ENCODE peak calls at places on chromosomes 4 and X, in four cellular contexts. G is A172, F is A549, E is kidney epithelial cell. Q is an unnamed sample.

GRCh38 chr4:53748328-53748772 is 157.1 kb upstream of the LNX1 start:
- DNase-seq in E (no peak), G (no peak), F (no peak), Q (no peak)

GRCh38 chrX:16733013-16733412 is 13.6 kb downstream of the SYAP1 start:
- DNase-seq in E (no peak), F (no peak), G (no peak), Q (no peak)

GRCh38 chr4:118981171-118981838 is 92.7 kb downstream of the SYNPO2 start:
- DNase-seq in F (no peak), E (no peak), G (no peak), Q (no peak)

GRCh38 chr4:82213485-82214162 is 160.2 kb downstream of the HNRNPD start:
- DNase-seq in E (no peak), F (no peak), G (no peak), Q (peak; percentile 6)

GRCh38 chrX:19541196-19541595 is 25.9 kb upstream of the MAP3K15 start:
- DNase-seq in G (no peak), E (no peak), F (no peak), Q (no peak)

GRCh38 chr4:185304944-185305690 is 90.6 kb downstream of the LRP2BP start:
- DNase-seq in F (no peak), E (no peak), G (peak; percentile 55), Q (peak; percentile 57)

GRCh38 chr4:90852232-90852631 is 725.0 kb downstream of the CCSER1 start:
- DNase-seq in G (no peak), E (no peak), F (no peak), Q (no peak)

GRCh38 chrX:9745417-9746115 is 20.1 kb downstream of the GPR143 start:
- DNase-seq in F (no peak), E (no peak), G (peak; percentile 93), Q (no peak)

GRCh38 chr4:184253072-184253420 is 35.4 kb upstream of the ENPP6 start:
- DNase-seq in G (no peak), E (no peak), F (no peak), Q (no peak)

GRCh38 chr4:100688368-100688767 is 170.5 kb upstream of the EMCN start:
- DNase-seq in E (no peak), G (no peak), F (no peak), Q (no peak)

GRCh38 chr4:133802741-133803140 is 398.8 kb downstream of the PABPC4L start:
- DNase-seq in G (peak; percentile 28), E (no peak), F (no peak), Q (no peak)